ENCODE peak calls at places on chromosomes 1 and 21, in nine cellular contexts. W is glutamatergic neuron, H is IMR-90, O is breast epithelium, K is body of pancreas, V is tibial nerve, M is AG04450, C is heart left ventricle, S is MCF 10A. R is an unnamed sample.

GRCh38 chr1:70764747-70765146 is 282.9 kb downstream of the PTGER3 start:
- DNase-seq in M (no peak), O (no peak), W (no peak), V (no peak), H (no peak), S (peak), C (no peak), K (no peak), R (no peak)

GRCh38 chr1:41975850-41976569 is 57.3 kb upstream of the HIVEP3 start:
- DNase-seq in C (no peak), S (no peak), H (no peak), M (no peak), K (no peak), O (no peak), W (no peak), V (no peak), R (no peak)

GRCh38 chr1:64090436-64090835 is 113.0 kb upstream of the UBE2U start:
- DNase-seq in C (no peak), K (no peak), V (no peak), O (no peak), M (no peak), W (no peak), S (no peak), H (no peak), R (no peak)

GRCh38 chr1:91633438-91633837 is 132.8 kb downstream of the CDC7 start:
- DNase-seq in H (no peak), S (no peak), M (no peak), C (no peak), K (no peak), W (no peak), V (no peak), O (no peak), R (no peak)

GRCh38 chr1:64499011-64499410 is 29.1 kb downstream of the CACHD1 start:
- DNase-seq in K (no peak), M (no peak), O (no peak), C (no peak), S (no peak), V (no peak), H (no peak), W (no peak), R (no peak)

GRCh38 chr1:184911103-184911502 is 63.2 kb downstream of the NIBAN1 start:
- DNase-seq in H (peak), C (no peak), S (no peak), O (no peak), V (no peak), K (no peak), W (no peak), M (no peak), R (no peak)

GRCh38 chr1:77220687-77221463 is 1.6 kb upstream of the PIGK start:
- DNase-seq in K (no peak), O (no peak), S (peak), M (no peak), W (no peak), C (no peak), H (peak), V (no peak), R (peak)

GRCh38 chr1:212205843-212206242 is 79.4 kb upstream of the PPP2R5A start:
- DNase-seq in W (no peak), K (no peak), S (peak), M (no peak), H (no peak), V (no peak), O (no peak), C (no peak), R (no peak)

GRCh38 chr1:212098771-212099170 is 63.2 kb downstream of the DTL start:
- DNase-seq in K (no peak), V (no peak), M (no peak), S (no peak), O (no peak), W (no peak), C (no peak), H (no peak), R (no peak)

GRCh38 chr1:107244734-107245495 is 104.1 kb downstream of the NTNG1 start:
- DNase-seq in V (no peak), C (no peak), O (no peak), M (no peak), S (no peak), H (no peak), W (no peak), K (no peak), R (no peak)

GRCh38 chr1:151067185-151067584 is 3.4 kb upstream of the GABPB2 start:
- DNase-seq in O (no peak), K (no peak), H (no peak), W (no peak), C (no peak), S (no peak), M (no peak), V (no peak), R (no peak)

GRCh38 chr21:36547464-36547863 is 67.5 kb upstream of the CLDN14 start:
- DNase-seq in H (no peak), S (no peak), K (no peak), W (no peak), O (no peak), M (no peak), C (no peak), V (no peak), R (no peak)

GRCh38 chr1:207825719-207826556 is 74.1 kb downstream of the CD46 start:
- DNase-seq in O (no peak), M (no peak), K (no peak), C (peak), H (peak), V (peak), S (peak), W (no peak), R (peak)

GRCh38 chr1:85612704-85613361 is 32.3 kb downstream of the CCN1 start:
- DNase-seq in H (peak), M (peak), K (peak), S (peak), O (no peak), V (no peak), W (no peak), C (no peak), R (peak)

GRCh38 chr1:117841117-117841650 is 88.2 kb downstream of the GDAP2 start:
- DNase-seq in V (no peak), K (no peak), S (no peak), M (no peak), H (no peak), W (no peak), C (no peak), O (no peak), R (no peak)

GRCh38 chr1:117838911-117839310 is 90.5 kb downstream of the GDAP2 start:
- DNase-seq in S (no peak), H (peak), M (no peak), K (no peak), O (no peak), W (no peak), V (no peak), C (no peak), R (peak)

GRCh38 chr1:117843791-117844190 is 85.6 kb downstream of the GDAP2 start:
- DNase-seq in M (no peak), C (no peak), K (no peak), O (no peak), S (no peak), W (no peak), V (no peak), H (peak), R (peak)

GRCh38 chr1:117846674-117847425 is 82.6 kb downstream of the GDAP2 start:
- DNase-seq in V (no peak), H (no peak), M (no peak), W (no peak), C (no peak), S (no peak), O (no peak), K (peak), R (no peak)

DNA sequence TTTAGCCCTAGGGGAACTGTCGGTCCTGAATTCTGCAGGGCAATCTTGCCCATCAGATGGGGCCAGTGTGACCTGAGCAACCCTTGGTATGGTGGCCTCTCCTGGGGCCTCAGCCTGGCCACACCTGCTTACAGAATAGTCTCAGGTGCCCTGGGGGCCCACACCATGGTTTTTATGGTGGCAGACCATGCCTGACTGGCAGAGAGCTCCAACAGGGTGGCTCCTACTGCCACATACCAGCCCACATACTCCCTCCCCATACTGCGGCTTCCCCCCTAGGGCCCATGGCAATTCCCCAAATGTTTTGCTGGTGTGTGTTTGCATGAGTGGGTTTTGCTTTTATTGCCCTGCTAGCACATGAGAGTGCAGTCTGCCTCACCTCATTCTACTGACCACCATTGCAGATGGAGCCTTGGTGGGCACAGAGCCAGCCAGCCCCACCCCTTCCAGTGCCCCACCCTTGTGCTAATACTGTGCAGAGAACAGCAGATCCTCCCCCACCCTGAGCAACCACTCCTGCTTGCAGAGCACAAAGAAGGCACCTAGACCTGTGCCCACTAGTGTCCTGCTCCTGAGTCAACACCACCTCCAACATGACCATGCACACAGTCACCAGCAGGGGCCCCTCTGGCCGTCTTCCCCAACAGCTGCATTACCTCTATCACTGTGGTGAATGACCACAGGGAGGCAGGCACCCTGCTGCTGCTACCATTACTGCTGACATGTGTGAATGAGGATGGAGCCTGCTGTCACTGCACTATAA is 86.8 kb downstream of the GDAP2 start:
- DNase-seq in M (no peak), V (no peak), W (no peak), K (no peak), S (no peak), O (no peak), C (no peak), H (no peak), R (no peak)
- TF ChIP-seq CTCF in M (peak), V (no peak), W (no peak), K (peak), S (no peak), O (no peak), C (no peak), H (no peak), R (peak)

DNA sequence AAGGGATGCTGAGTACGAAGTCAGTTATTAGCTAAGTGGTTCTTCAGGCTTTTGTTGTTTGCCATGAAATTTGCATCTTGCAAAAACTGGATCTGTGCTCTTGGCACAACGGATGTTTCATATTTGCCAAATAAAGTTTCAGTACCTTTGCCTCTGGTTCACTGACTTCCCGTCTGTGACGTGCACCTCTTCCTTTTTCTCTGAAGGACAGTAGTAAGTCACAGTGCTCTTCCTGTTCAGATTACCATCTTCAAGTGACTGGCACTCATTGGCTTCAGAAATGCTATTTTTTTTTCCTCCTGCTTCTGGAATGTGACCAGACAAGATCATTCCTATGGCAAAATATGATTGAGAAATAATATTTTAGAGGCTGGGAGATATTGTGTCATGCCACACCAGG is 75.9 kb upstream of the GREM2 start:
- DNase-seq in O (no peak), C (no peak), H (no peak), M (no peak), S (no peak), V (no peak), K (no peak), W (no peak), R (peak)
- TF ChIP-seq CTCF in O (no peak), C (no peak), H (no peak), M (no peak), S (no peak), V (no peak), K (no peak), W (no peak), R (no peak)

GRCh38 chr1:205748398-205749093 is 1.4 kb downstream of the NUCKS1 start:
- DNase-seq in H (peak), W (no peak), M (peak), O (no peak), C (no peak), S (peak), V (no peak), K (peak), R (peak)

GRCh38 chr1:205746757-205747412 is 3.1 kb downstream of the NUCKS1 start:
- DNase-seq in V (no peak), O (no peak), S (no peak), W (no peak), M (no peak), H (no peak), C (no peak), K (no peak), R (peak)

GRCh38 chr1:205749094-205749825 is 722 bp downstream of the NUCKS1 start:
- DNase-seq in K (peak), O (peak), S (peak), M (peak), C (peak), H (peak), V (peak), W (peak), R (peak)

GRCh38 chr1:205750683-205751651 is 985 bp upstream of the NUCKS1 start:
- DNase-seq in H (no peak), M (no peak), K (no peak), W (no peak), V (no peak), S (no peak), C (no peak), O (no peak), R (no peak)

GRCh38 chr1:205749826-205750682 is at the start of gene NUCKS1:
- DNase-seq in W (peak), C (peak), V (peak), O (peak), S (peak), M (peak), H (peak), K (peak), R (peak)
- TF ChIP-seq CTCF in W (no peak), C (peak), V (no peak), O (no peak), S (no peak), M (peak), H (no peak), K (no peak), R (no peak)

GRCh38 chr21:41973861-41974751 is 20.3 kb upstream of the C2CD2 start:
- DNase-seq in C (peak), M (no peak), O (no peak), S (peak), H (peak), V (no peak), K (no peak), W (no peak), R (no peak)
- TF ChIP-seq CTCF in C (no peak), M (peak), O (no peak), S (no peak), H (peak), V (no peak), K (no peak), W (no peak), R (no peak)